ENCODE peak calls at places on chromosomes 1 and 21, in six cellular contexts. K, E, M, X, W and Q are unnamed samples.

GRCh38 chr1:28062806-28063205 is 25.6 kb downstream of the EYA3 start:
- DNase-seq in E (no peak), M (no peak), K (no peak), X (peak), W (no peak), Q (no peak)

GRCh38 chr1:225941220-225941948 is at the start of gene LEFTY2:
- DNase-seq in K (no peak), W (no peak), X (no peak), E (no peak), M (no peak), Q (no peak)

GRCh38 chr1:78649628-78650027 is at the start of gene IFI44:
- DNase-seq in W (no peak), K (peak), X (peak), E (no peak), M (no peak), Q (no peak)

GRCh38 chr1:150210741-150211140 is 25.2 kb downstream of the ANP32E start:
- DNase-seq in X (no peak), K (no peak), W (no peak), E (no peak), M (no peak), Q (no peak)

GRCh38 chr1:85049735-85050166 is 1.5 kb upstream of the MCOLN3 start:
- DNase-seq in K (no peak), M (no peak), E (peak), W (peak), X (no peak), Q (peak)

GRCh38 chr1:201214461-201214860 is 23.8 kb downstream of the IGFN1 start:
- DNase-seq in M (no peak), K (no peak), X (no peak), W (no peak), E (peak), Q (peak)

GRCh38 chr1:35715568-35716002 is 3.1 kb downstream of the C1orf216 start:
- DNase-seq in E (peak), K (peak), W (peak), X (peak), M (no peak), Q (peak)

GRCh38 chr21:42233067-42233981 is 14.4 kb downstream of the ABCG1 start:
- DNase-seq in K (peak), M (no peak), E (peak), X (peak), W (no peak), Q (peak)

GRCh38 chr1:203284411-203285208 is 20.7 kb upstream of the BTG2 start:
- DNase-seq in W (no peak), X (no peak), M (no peak), K (no peak), E (no peak), Q (no peak)

DNA sequence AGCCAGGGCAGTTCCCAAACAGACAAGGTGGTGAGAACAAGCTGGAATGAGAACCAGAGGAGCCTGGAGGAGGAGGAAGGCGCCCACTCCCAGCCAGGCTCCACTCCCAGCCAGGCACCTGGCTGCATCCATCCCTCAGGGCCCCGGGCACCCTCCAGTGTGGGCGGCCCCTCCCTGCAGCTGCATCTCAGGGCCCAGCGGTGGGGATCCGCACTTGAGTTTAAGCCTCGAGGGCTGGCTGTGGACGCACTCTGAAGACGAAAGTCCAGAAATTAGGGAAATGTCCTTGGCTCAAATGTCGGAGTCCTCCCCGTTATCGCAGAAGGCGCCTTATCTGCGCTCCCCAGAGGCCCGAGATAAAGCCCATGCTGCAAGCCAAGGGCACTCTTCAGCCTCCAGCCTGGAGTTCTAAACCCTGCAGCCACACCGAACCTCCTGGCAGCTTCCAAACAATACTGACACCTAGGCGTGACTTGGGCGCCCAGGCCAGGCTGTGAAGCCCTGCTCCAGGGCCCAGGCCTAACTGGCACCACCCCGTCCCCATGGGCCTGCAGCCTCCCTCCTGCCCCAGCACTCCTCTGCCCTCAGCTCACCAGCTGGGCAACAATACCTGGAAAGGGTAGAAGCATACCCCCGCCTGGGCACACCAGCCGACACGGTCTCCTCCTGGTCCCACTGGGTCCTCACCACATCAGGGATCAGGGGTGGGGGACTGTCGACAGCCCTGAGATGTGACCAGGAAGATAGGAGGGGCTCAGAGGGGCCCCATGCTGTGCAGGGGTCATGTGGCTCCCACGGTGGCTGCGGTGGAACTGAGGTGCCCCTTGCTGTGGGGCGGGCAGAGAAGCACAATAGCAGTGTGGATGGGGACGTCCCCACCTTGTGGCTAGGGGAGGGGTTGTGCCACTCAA is 184.8 kb upstream of the VAMP3 start:
- DNase-seq in X (no peak), K (no peak), W (no peak), E (peak), M (no peak), Q (no peak)
- H2BK15ac ChIP-seq in X (no peak), K (no peak), W (no peak), E (no peak), M (no peak), Q (no peak)

DNA sequence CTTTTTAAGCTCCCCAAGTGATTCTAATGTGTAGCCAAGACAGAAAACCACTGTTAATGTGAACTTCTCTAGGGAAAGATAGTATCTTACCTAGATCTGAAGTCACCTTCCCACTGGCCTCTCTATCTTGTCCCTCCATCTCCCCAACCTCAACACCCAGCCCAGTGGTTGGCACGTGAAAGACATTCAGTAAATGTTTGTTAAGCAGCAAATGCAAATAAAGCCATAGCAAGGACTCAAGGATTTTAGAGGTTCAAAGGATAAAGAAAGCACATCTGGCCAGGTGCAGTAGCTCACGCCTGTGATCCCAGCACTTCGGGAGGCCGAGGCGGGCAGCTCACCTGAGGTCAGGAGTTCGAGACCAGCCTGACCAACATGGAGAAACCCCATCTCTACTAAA is 9.8 kb downstream of the CLCC1 start:
- DNase-seq in X (no peak), K (no peak), M (no peak), W (no peak), E (peak), Q (no peak)
- H2BK15ac ChIP-seq in X (no peak), K (no peak), M (no peak), W (no peak), E (no peak), Q (no peak)

GRCh38 chr1:33141781-33142180 is 40.1 kb downstream of the TRIM62 start:
- DNase-seq in K (no peak), M (no peak), X (no peak), E (no peak), W (no peak), Q (no peak)

GRCh38 chr1:33143698-33144097 is 38.1 kb downstream of the TRIM62 start:
- DNase-seq in M (no peak), X (peak), K (peak), E (no peak), W (no peak), Q (no peak)

GRCh38 chr1:33143181-33143580 is 38.7 kb downstream of the TRIM62 start:
- DNase-seq in M (no peak), X (peak), E (no peak), K (peak), W (no peak), Q (no peak)

GRCh38 chr1:33141216-33141615 is 40.6 kb downstream of the TRIM62 start:
- DNase-seq in X (no peak), E (no peak), W (no peak), K (no peak), M (no peak), Q (no peak)

DNA sequence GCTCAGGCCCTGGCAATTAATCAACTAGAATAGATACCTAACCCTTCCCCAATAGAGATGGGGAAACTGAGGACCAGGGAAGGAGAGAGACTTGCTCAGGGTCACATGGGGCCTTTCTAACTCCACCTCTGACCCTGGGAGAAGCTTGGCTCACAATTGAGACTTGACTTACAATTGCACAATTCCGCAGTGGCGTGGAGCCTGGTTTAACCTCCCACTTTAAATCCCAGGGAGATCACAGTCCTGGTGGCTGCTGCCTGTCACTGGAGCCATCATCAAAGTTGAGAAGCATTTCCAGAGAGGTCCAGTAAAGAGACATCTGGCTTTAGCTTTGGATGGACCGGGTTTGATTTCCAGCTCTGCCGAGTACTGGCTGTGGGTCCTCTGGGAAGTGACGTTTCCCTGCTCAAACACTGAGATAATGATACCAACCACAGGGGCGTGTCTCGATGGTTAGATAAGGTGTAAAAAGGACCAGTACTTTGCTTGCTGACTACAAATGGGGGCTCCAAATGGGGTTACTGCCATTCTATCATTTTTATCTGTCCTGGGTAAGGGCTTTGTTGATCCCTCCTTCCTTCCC is 39.3 kb downstream of the TRIM62 start:
- DNase-seq in W (no peak), X (no peak), M (no peak), K (no peak), E (no peak), Q (no peak)
- H2BK15ac ChIP-seq in W (no peak), X (no peak), M (no peak), K (peak), E (no peak), Q (no peak)

DNA sequence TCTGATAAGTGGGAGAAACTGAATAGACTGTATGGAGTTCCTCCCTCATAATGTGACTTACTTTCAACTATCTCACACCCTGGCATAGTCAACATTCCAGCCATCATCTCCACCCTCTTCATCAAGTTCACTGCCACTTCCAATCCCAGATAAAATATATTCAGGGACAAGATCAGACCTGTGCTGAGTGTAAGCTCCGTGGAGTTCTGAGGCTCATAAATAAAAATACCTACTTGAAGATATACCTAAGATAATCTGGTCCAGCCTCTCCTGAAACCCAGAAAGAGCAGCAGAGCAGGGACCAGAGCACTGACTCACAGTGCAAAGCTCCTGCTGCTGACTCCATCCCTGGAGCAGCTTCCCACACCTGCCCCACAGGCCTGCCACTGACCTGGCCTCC is 1.7 kb upstream of the LCE7A start:
- DNase-seq in E (no peak), K (no peak), M (no peak), W (no peak), X (no peak), Q (no peak)
- H2BK15ac ChIP-seq in E (no peak), K (no peak), M (no peak), W (no peak), X (no peak), Q (no peak)

DNA sequence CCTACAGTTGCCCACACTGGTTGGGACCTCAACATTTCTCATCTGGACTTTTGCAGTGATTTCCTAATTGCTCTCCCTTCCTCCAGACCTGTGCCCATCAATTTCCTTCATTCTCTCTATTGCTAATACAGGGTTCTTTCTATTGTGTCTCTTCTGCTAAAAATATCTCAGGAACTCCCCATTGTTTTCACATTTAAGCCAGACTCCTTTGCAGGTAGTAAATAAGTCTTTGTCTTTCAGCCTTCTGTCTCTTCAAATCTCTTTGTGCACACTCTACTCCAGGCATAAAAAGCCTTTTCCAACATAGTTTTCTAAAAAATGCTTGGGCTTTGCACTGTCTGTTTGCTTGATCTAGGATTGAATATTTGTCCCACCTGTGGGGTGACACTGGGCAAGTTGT is 340.6 kb downstream of the PAPPA2 start:
- DNase-seq in W (no peak), E (no peak), X (no peak), M (no peak), K (no peak), Q (no peak)
- H2BK15ac ChIP-seq in W (no peak), E (no peak), X (no peak), M (no peak), K (no peak), Q (no peak)

GRCh38 chr1:103616362-103616761 is 865 bp upstream of the AMY2A start:
- DNase-seq in M (no peak), K (no peak), E (no peak), W (no peak), X (no peak), Q (no peak)
- H2BK15ac ChIP-seq in M (no peak), K (no peak), E (no peak), W (no peak), X (no peak), Q (no peak)

GRCh38 chr1:232422901-232423300 is 207.0 kb downstream of the SIPA1L2 start:
- DNase-seq in E (no peak), K (peak), X (peak), M (no peak), W (no peak), Q (no peak)
- H2BK15ac ChIP-seq in E (no peak), K (no peak), X (no peak), M (no peak), W (no peak), Q (no peak)

GRCh38 chr1:206748348-206749034 is 22.1 kb upstream of the IL19 start:
- DNase-seq in M (no peak), K (no peak), E (no peak), W (no peak), X (no peak), Q (no peak)
- H2BK15ac ChIP-seq in M (no peak), K (no peak), E (no peak), W (no peak), X (no peak), Q (no peak)

DNA sequence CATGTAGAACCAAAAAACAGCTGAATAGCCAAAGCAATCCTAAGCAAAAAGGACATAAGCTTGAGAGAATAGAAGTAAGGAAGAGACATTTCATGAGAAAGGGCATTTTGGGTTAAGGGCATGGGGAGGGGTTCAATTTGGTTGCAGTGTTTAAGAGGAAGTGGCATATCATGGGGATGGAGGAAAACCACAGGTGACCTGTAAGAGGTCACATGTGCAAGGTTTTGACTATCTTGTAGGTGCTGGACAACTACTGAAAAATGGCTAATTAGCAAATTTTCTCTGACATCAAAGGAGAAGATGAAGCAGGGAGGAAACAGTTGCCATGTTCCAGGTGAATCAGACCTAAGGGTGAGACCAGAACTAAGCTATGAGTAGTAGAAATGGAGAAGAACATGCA is 31.3 kb upstream of the ROR1 start:
- DNase-seq in K (no peak), X (no peak), M (no peak), W (no peak), E (no peak), Q (no peak)
- H2BK15ac ChIP-seq in K (no peak), X (no peak), M (no peak), W (no peak), E (no peak), Q (no peak)